ENCODE peak calls at places on chromosomes 7 and 10, in nine cellular contexts. One of them, this sample, is unnamed. For H3K4me1, the result is how much of the 10 kb centered on the place peaks cover.

GRCh38 chr7:123749537-123749857 is 694 bp upstream of the WASL start:
- DNase-seq in left ventricle myocardium inferior: no peak
- DNase-seq in ovary: no peak
- DNase-seq in naive thymus-derived CD4-positive, alpha-beta T cell: no peak
- DNase-seq in neural progenitor cell: no peak
- DNase-seq in HCT116: peak
- DNase-seq in CD8-positive, alpha-beta T cell: peak
- DNase-seq in RWPE2: no peak
- DNase-seq in right cardiac atrium: no peak
- DNase-seq in this sample: peak

GRCh38 chr7:143245123-143245522 is 18.1 kb upstream of the GSTK1 start:
- DNase-seq in left ventricle myocardium inferior: no peak
- DNase-seq in ovary: no peak
- DNase-seq in naive thymus-derived CD4-positive, alpha-beta T cell: no peak
- DNase-seq in neural progenitor cell: no peak
- DNase-seq in HCT116: no peak
- DNase-seq in CD8-positive, alpha-beta T cell: no peak
- DNase-seq in RWPE2: no peak
- DNase-seq in right cardiac atrium: no peak
- DNase-seq in this sample: no peak

GRCh38 chr7:27409776-27410175 is 167.2 kb downstream of the EVX1 start:
- DNase-seq in left ventricle myocardium inferior: no peak
- DNase-seq in ovary: no peak
- DNase-seq in naive thymus-derived CD4-positive, alpha-beta T cell: no peak
- DNase-seq in neural progenitor cell: no peak
- DNase-seq in HCT116: no peak
- DNase-seq in CD8-positive, alpha-beta T cell: no peak
- DNase-seq in RWPE2: no peak
- DNase-seq in right cardiac atrium: no peak
- DNase-seq in this sample: no peak

GRCh38 chr7:113561446-113561845 is 357.4 kb downstream of the PPP1R3A start:
- DNase-seq in left ventricle myocardium inferior: no peak
- DNase-seq in ovary: no peak
- DNase-seq in naive thymus-derived CD4-positive, alpha-beta T cell: no peak
- DNase-seq in neural progenitor cell: no peak
- DNase-seq in HCT116: no peak
- DNase-seq in CD8-positive, alpha-beta T cell: no peak
- DNase-seq in RWPE2: no peak
- DNase-seq in right cardiac atrium: no peak
- DNase-seq in this sample: no peak

GRCh38 chr10:50375051-50375452 is 123.7 kb upstream of the ASAH2 start:
- DNase-seq in left ventricle myocardium inferior: no peak
- DNase-seq in ovary: no peak
- DNase-seq in naive thymus-derived CD4-positive, alpha-beta T cell: no peak
- DNase-seq in neural progenitor cell: no peak
- DNase-seq in HCT116: no peak
- DNase-seq in CD8-positive, alpha-beta T cell: no peak
- DNase-seq in RWPE2: no peak
- DNase-seq in right cardiac atrium: no peak
- DNase-seq in this sample: no peak

GRCh38 chr10:122499491-122499941 is 38.2 kb downstream of the HTRA1 start:
- DNase-seq in left ventricle myocardium inferior: peak
- DNase-seq in ovary: peak
- DNase-seq in naive thymus-derived CD4-positive, alpha-beta T cell: no peak
- DNase-seq in neural progenitor cell: no peak
- DNase-seq in HCT116: no peak
- DNase-seq in CD8-positive, alpha-beta T cell: no peak
- DNase-seq in RWPE2: no peak
- DNase-seq in right cardiac atrium: peak
- DNase-seq in this sample: no peak

GRCh38 chr7:1260236-1260635 is 27.6 kb downstream of the UNCX start:
- DNase-seq in left ventricle myocardium inferior: no peak
- DNase-seq in ovary: no peak
- DNase-seq in naive thymus-derived CD4-positive, alpha-beta T cell: no peak
- DNase-seq in neural progenitor cell: no peak
- DNase-seq in HCT116: no peak
- DNase-seq in CD8-positive, alpha-beta T cell: no peak
- DNase-seq in RWPE2: no peak
- DNase-seq in right cardiac atrium: peak
- DNase-seq in this sample: no peak

GRCh38 chr7:92246363-92247101 is 758 bp downstream of the ANKIB1 start:
- DNase-seq in left ventricle myocardium inferior: no peak
- DNase-seq in ovary: peak
- DNase-seq in naive thymus-derived CD4-positive, alpha-beta T cell: peak
- DNase-seq in neural progenitor cell: peak
- DNase-seq in HCT116: no peak
- DNase-seq in CD8-positive, alpha-beta T cell: peak
- DNase-seq in RWPE2: no peak
- DNase-seq in right cardiac atrium: peak
- DNase-seq in this sample: peak

GRCh38 chr10:78302989-78303854 is 269.6 kb downstream of the RPS24 start:
- DNase-seq in left ventricle myocardium inferior: peak
- DNase-seq in ovary: peak
- DNase-seq in naive thymus-derived CD4-positive, alpha-beta T cell: peak
- DNase-seq in neural progenitor cell: peak
- DNase-seq in HCT116: peak
- DNase-seq in CD8-positive, alpha-beta T cell: peak
- DNase-seq in RWPE2: peak
- DNase-seq in right cardiac atrium: peak
- DNase-seq in this sample: peak

GRCh38 chr7:24740821-24741220 is 16.4 kb downstream of the GSDME start:
- DNase-seq in left ventricle myocardium inferior: no peak
- DNase-seq in ovary: no peak
- DNase-seq in naive thymus-derived CD4-positive, alpha-beta T cell: no peak
- DNase-seq in neural progenitor cell: no peak
- DNase-seq in HCT116: no peak
- DNase-seq in CD8-positive, alpha-beta T cell: no peak
- DNase-seq in RWPE2: no peak
- DNase-seq in right cardiac atrium: no peak
- DNase-seq in this sample: peak

GRCh38 chr10:101272229-101272868 is 43.1 kb upstream of the LBX1 start:
- DNase-seq in left ventricle myocardium inferior: peak
- DNase-seq in ovary: peak
- DNase-seq in naive thymus-derived CD4-positive, alpha-beta T cell: no peak
- DNase-seq in neural progenitor cell: peak
- DNase-seq in HCT116: peak
- DNase-seq in CD8-positive, alpha-beta T cell: peak
- DNase-seq in RWPE2: no peak
- DNase-seq in right cardiac atrium: peak
- DNase-seq in this sample: peak

GRCh38 chr10:33295851-33296250 is 38.6 kb downstream of the NRP1 start:
- DNase-seq in left ventricle myocardium inferior: no peak
- DNase-seq in ovary: no peak
- DNase-seq in naive thymus-derived CD4-positive, alpha-beta T cell: no peak
- DNase-seq in neural progenitor cell: no peak
- DNase-seq in HCT116: no peak
- DNase-seq in CD8-positive, alpha-beta T cell: no peak
- DNase-seq in RWPE2: no peak
- DNase-seq in right cardiac atrium: no peak
- DNase-seq in this sample: no peak

GRCh38 chr10:1063232-1063862 is 7.2 kb downstream of the WDR37 start:
- DNase-seq in left ventricle myocardium inferior: no peak
- DNase-seq in ovary: no peak
- DNase-seq in naive thymus-derived CD4-positive, alpha-beta T cell: peak
- DNase-seq in neural progenitor cell: no peak
- DNase-seq in HCT116: no peak
- DNase-seq in CD8-positive, alpha-beta T cell: peak
- DNase-seq in RWPE2: no peak
- DNase-seq in right cardiac atrium: no peak
- DNase-seq in this sample: no peak

GRCh38 chr10:110873951-110874350 is 2.2 kb downstream of the PDCD4 start:
- DNase-seq in left ventricle myocardium inferior: no peak
- DNase-seq in ovary: no peak
- DNase-seq in naive thymus-derived CD4-positive, alpha-beta T cell: no peak
- DNase-seq in neural progenitor cell: no peak
- DNase-seq in HCT116: no peak
- DNase-seq in CD8-positive, alpha-beta T cell: no peak
- DNase-seq in RWPE2: no peak
- DNase-seq in right cardiac atrium: no peak
- DNase-seq in this sample: no peak
- H3K4me1 ChIP-seq in left ventricle myocardium inferior: half or more
- H3K4me1 ChIP-seq in ovary: under half
- H3K4me1 ChIP-seq in naive thymus-derived CD4-positive, alpha-beta T cell: half or more
- H3K4me1 ChIP-seq in neural progenitor cell: under half
- H3K4me1 ChIP-seq in HCT116: under half
- H3K4me1 ChIP-seq in CD8-positive, alpha-beta T cell: half or more
- H3K4me1 ChIP-seq in RWPE2: under half
- H3K4me1 ChIP-seq in right cardiac atrium: under half
- H3K4me1 ChIP-seq in this sample: under half

DNA sequence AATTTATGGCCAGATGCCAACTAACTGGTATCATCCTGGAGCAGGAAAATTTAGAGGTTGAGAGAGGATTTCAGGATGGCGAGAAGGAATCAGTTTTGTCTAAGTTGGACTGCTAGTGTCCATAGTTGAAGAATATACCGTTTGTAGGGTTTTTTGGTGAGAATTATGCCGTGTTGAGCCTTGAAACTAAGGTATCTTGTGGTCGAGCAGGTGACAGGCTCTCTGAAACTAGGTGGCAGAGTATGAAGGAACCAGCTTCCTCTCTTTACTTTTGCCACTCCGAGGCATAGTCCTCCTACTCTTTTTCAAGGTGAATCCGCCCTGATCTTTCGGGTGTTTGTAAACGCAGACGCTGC is 9.7 kb downstream of the MDFIC start:
- DNase-seq in left ventricle myocardium inferior: no peak
- DNase-seq in ovary: no peak
- DNase-seq in naive thymus-derived CD4-positive, alpha-beta T cell: peak
- DNase-seq in neural progenitor cell: no peak
- DNase-seq in HCT116: no peak
- DNase-seq in CD8-positive, alpha-beta T cell: peak
- DNase-seq in RWPE2: no peak
- DNase-seq in right cardiac atrium: no peak
- DNase-seq in this sample: no peak
- H3K4me3 ChIP-seq in left ventricle myocardium inferior: no peak
- H3K4me3 ChIP-seq in ovary: no peak
- H3K4me3 ChIP-seq in naive thymus-derived CD4-positive, alpha-beta T cell: peak
- H3K4me3 ChIP-seq in neural progenitor cell: no peak
- H3K4me3 ChIP-seq in HCT116: no peak
- H3K4me3 ChIP-seq in CD8-positive, alpha-beta T cell: peak
- H3K4me3 ChIP-seq in RWPE2: no peak
- H3K4me3 ChIP-seq in right cardiac atrium: no peak
- H3K4me3 ChIP-seq in this sample: no peak

GRCh38 chr7:80635998-80636397 is 2.4 kb upstream of the CD36 start:
- DNase-seq in left ventricle myocardium inferior: no peak
- DNase-seq in ovary: no peak
- DNase-seq in naive thymus-derived CD4-positive, alpha-beta T cell: no peak
- DNase-seq in neural progenitor cell: no peak
- DNase-seq in HCT116: no peak
- DNase-seq in CD8-positive, alpha-beta T cell: no peak
- DNase-seq in RWPE2: no peak
- DNase-seq in right cardiac atrium: no peak
- DNase-seq in this sample: no peak
- H3K4me1 ChIP-seq in left ventricle myocardium inferior: half or more
- H3K4me1 ChIP-seq in ovary: under half
- H3K4me1 ChIP-seq in naive thymus-derived CD4-positive, alpha-beta T cell: under half
- H3K4me1 ChIP-seq in neural progenitor cell: under half
- H3K4me1 ChIP-seq in HCT116: under half
- H3K4me1 ChIP-seq in CD8-positive, alpha-beta T cell: under half
- H3K4me1 ChIP-seq in RWPE2: under half
- H3K4me1 ChIP-seq in right cardiac atrium: under half
- H3K4me1 ChIP-seq in this sample: half or more

DNA sequence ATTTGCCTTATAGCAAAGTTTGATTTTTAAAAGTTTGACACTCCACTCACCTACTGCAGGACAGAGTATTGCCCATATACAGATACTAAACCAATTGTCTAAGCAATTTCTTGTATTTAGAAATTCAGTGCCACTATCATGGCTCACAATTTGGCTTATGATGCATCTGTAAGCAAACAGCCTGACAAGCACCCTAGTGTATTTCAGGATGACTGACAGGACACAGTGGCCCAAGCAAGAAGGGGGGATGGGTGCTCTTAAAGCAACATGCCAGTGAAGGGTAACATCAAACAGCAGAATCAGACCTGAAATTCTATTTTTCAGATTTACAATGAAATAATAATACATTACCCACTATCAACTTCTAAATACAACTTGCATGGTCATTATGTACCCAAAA is 30.5 kb downstream of the CTNNA3 start:
- DNase-seq in left ventricle myocardium inferior: no peak
- DNase-seq in ovary: no peak
- DNase-seq in naive thymus-derived CD4-positive, alpha-beta T cell: no peak
- DNase-seq in neural progenitor cell: no peak
- DNase-seq in HCT116: peak
- DNase-seq in CD8-positive, alpha-beta T cell: no peak
- DNase-seq in RWPE2: no peak
- DNase-seq in right cardiac atrium: no peak
- DNase-seq in this sample: peak
- H3K4me3 ChIP-seq in left ventricle myocardium inferior: peak
- H3K4me3 ChIP-seq in ovary: no peak
- H3K4me3 ChIP-seq in naive thymus-derived CD4-positive, alpha-beta T cell: no peak
- H3K4me3 ChIP-seq in neural progenitor cell: no peak
- H3K4me3 ChIP-seq in HCT116: no peak
- H3K4me3 ChIP-seq in CD8-positive, alpha-beta T cell: no peak
- H3K4me3 ChIP-seq in RWPE2: no peak
- H3K4me3 ChIP-seq in right cardiac atrium: peak
- H3K4me3 ChIP-seq in this sample: peak

DNA sequence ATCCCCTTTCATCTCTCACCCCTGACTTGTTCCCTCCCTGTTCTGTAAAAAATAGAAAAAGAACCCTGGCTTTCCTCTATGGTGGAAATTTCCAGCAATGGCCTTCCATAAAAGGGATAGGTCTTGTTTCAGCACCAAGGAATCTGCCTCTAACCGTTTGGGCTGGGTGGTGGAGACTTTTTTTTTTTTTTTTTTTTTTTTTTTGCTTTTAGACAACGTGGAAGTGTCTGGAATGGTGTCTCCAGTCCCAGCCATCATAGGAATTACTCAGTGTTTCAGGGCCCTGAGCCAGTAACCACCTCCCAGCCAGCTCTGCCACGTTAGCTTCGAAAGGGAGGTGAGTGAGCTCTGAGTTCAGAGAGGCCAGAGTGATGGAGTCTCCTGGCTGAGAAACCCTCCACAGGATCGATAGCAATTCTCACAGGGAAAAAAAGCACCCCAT is 97.3 kb upstream of the COL1A2 start:
- DNase-seq in left ventricle myocardium inferior: peak
- DNase-seq in ovary: peak
- DNase-seq in naive thymus-derived CD4-positive, alpha-beta T cell: no peak
- DNase-seq in neural progenitor cell: no peak
- DNase-seq in HCT116: no peak
- DNase-seq in CD8-positive, alpha-beta T cell: no peak
- DNase-seq in RWPE2: no peak
- DNase-seq in right cardiac atrium: peak
- DNase-seq in this sample: peak
- H3K4me1 ChIP-seq in left ventricle myocardium inferior: under half
- H3K4me1 ChIP-seq in ovary: under half
- H3K4me1 ChIP-seq in naive thymus-derived CD4-positive, alpha-beta T cell: under half
- H3K4me1 ChIP-seq in neural progenitor cell: under half
- H3K4me1 ChIP-seq in HCT116: under half
- H3K4me1 ChIP-seq in CD8-positive, alpha-beta T cell: under half
- H3K4me1 ChIP-seq in RWPE2: under half
- H3K4me1 ChIP-seq in right cardiac atrium: under half
- H3K4me1 ChIP-seq in this sample: under half

DNA sequence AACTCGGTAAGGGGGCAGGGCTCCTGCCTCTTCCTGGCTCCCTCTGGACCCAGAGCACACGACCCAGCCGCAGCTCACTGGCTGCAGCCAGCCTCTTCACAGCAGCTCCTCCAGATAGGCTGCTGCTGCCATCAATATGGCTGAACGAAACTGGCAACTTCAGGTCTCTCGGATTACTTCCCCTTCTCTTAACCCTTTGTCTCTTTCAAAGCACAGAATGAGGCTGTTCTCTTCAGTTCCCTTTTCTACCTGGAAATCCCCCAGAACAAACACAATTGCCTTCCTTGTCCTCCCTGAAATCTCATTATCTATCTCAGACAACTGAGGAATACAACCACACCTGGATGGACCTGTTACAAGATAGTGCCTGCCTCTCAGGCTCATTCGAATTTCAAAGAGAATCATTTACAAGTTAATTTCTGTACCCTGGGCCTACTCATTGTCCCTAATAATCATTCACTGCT is 193.4 kb upstream of the MBL2 start:
- DNase-seq in left ventricle myocardium inferior: no peak
- DNase-seq in ovary: no peak
- DNase-seq in naive thymus-derived CD4-positive, alpha-beta T cell: no peak
- DNase-seq in neural progenitor cell: peak
- DNase-seq in HCT116: no peak
- DNase-seq in CD8-positive, alpha-beta T cell: no peak
- DNase-seq in RWPE2: no peak
- DNase-seq in right cardiac atrium: no peak
- DNase-seq in this sample: no peak
- H3K4me3 ChIP-seq in left ventricle myocardium inferior: no peak
- H3K4me3 ChIP-seq in ovary: no peak
- H3K4me3 ChIP-seq in naive thymus-derived CD4-positive, alpha-beta T cell: no peak
- H3K4me3 ChIP-seq in neural progenitor cell: no peak
- H3K4me3 ChIP-seq in HCT116: no peak
- H3K4me3 ChIP-seq in CD8-positive, alpha-beta T cell: no peak
- H3K4me3 ChIP-seq in RWPE2: no peak
- H3K4me3 ChIP-seq in right cardiac atrium: no peak
- H3K4me3 ChIP-seq in this sample: no peak